ENCODE peak calls at places on chromosomes 13 and 19, in four cellular contexts. J is neural crest cell; Z is HFFc6; X is CD4-positive, alpha-beta T cell. V is an unnamed sample.

GRCh38 chr19:55247621-55248099 is 11.2 kb downstream of the PPP6R1 start:
- DNase-seq in J (no peak), Z (peak), X (no peak), V (no peak)

GRCh38 chr19:48806518-48806817 is 4.4 kb downstream of the BCAT2 start:
- DNase-seq in J (peak), Z (no peak), X (peak), V (peak)

GRCh38 chr19:14317157-14317556 is 64.1 kb upstream of the ADGRE5 start:
- DNase-seq in J (no peak), Z (no peak), X (no peak), V (no peak)

GRCh38 chr19:46015961-46016425 is 6.9 kb downstream of the PGLYRP1 start:
- DNase-seq in J (no peak), Z (no peak), X (peak), V (peak)

GRCh38 chr13:59963383-59963782 is 200.3 kb downstream of the DIAPH3 start:
- DNase-seq in J (no peak), Z (no peak), X (no peak), V (no peak)

GRCh38 chr13:30463820-30464495 is 1.8 kb downstream of the HMGB1 start:
- DNase-seq in J (no peak), Z (peak), X (peak), V (no peak)

GRCh38 chr19:21133633-21134032 is 8.2 kb upstream of the ZNF431 start:
- DNase-seq in J (no peak), Z (no peak), X (no peak), V (no peak)

GRCh38 chr13:64884976-64885375 is 2345.2 kb downstream of the PCDH9 start:
- DNase-seq in J (no peak), Z (peak), X (no peak), V (no peak)

DNA sequence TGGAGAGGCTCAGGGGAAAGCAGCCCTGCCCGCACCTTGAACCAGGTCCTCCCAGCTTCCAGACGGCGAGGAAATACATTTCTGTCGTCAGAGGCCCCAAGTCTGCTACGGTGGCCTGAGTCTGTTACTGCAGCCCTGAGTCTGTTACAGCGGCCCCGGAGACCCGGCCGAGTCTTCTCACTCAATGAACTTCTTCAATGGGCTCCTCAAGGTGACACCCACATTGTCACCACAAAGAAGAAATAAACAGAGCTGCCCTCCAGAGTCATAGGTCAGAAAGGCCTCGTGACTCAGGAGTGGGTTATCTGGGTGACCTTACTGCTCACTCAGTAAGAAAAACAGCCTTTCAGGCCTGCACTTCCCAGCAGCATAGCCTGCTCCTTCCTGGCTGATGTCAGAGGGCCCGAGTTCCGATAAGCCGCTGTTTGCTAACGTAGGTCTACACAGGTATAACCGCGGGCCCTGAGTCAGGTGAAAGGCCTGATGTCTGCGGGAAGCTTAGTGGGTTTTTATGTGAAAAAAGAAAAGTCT is 66.9 kb upstream of the TM9SF2 start:
- DNase-seq in J (no peak), Z (no peak), X (peak), V (no peak)
- TF ChIP-seq CTCF in J (peak), Z (peak), X (no peak), V (no peak)

DNA sequence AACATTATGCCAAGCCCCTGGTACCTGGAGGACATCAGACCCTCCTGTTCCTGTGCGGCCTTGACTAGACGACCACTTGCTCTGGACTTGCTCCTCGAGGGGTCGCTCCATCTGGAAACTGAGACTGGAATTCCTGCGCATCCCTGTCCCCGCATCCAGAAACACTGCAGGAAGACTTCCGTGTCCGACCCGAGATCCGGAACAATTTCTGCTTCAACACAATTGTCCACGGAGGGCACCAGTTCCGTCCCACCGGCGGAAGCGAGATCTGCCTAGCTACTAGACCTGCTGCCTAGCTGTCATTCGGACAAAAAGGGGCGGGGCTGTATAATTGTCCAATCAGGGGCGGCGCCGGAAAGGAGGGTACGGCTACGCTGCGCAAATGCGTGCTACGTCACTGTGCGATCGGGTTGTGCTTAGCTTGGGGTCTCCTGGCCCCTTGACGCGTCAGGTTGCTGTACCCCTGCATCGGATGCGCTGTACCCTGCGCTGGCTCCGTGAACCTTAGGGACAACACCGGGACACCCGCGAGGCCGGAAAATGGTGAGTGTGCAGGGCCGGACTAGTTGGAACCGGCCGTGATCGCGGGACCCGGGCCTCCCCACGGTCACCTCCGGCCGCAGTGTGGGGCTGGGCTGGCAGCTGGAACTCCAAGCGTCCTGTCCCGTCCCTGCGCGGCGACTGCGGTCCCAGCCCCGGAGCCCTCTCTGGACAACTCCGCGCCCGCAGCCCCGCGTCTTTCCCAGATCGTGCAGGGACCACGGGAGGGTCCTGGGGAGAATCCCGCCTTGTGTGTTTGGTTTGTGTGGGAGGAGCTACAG is at the start of the genes ZNF490 and ZNF791:
- DNase-seq in J (peak), Z (peak), X (peak), V (peak)
- TF ChIP-seq CTCF in J (no peak), Z (peak), X (no peak), V (no peak)

GRCh38 chr19:16100524-16100923 is 11.2 kb upstream of the RAB8A start:
- DNase-seq in J (no peak), Z (no peak), X (no peak), V (no peak)
- TF ChIP-seq CTCF in J (no peak), Z (no peak), X (no peak), V (no peak)

DNA sequence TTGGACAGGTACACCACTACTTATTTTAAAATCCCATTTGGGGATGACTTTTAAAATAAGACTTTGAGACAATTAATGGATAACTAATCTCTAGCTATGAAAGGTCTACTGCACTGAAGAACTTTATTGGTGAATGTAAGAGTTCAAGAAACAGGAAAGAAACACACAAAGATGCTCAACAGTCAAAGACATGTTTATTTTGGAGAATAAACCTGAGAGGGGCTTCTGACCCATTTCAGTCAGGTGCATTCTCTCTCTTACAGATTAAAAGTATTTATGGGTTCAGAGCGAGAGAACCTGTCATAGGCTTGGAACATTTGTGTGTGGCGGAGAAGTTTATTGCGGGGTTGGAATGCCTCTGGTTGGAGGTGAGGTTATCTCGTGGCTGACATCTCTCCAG is 94.3 kb upstream of the USP29 start:
- DNase-seq in J (no peak), Z (no peak), X (no peak), V (no peak)
- TF ChIP-seq CTCF in J (no peak), Z (no peak), X (no peak), V (no peak)

V was measured in nephron progenitor cell.